ENCODE peak calls at places on chromosomes 5 and 9, in six cellular contexts. H is psoas muscle; O is H1; K is mesenchymal stem cell; L is CD8-positive, alpha-beta memory T cell; D is adrenal gland. G is an unnamed sample.

GRCh38 chr5:129591508-129592160 is 131.5 kb downstream of the ADAMTS19 start:
- DNase-seq in L (no peak), H (no peak), K (no peak), O (no peak), D (no peak), G (no peak)

GRCh38 chr5:115414406-115415142 is 118.1 kb upstream of the CCDC112 start:
- DNase-seq in D (no peak), L (no peak), K (peak; percentile 95), O (no peak), H (peak; percentile 71), G (peak; percentile 50)

GRCh38 chr9:84238652-84239051 is 101.9 kb downstream of the SLC28A3 start:
- DNase-seq in L (no peak), D (no peak), H (no peak), K (no peak), O (no peak), G (no peak)

GRCh38 chr5:78504726-78505431 is 143.7 kb downstream of the LHFPL2 start:
- DNase-seq in L (no peak), K (peak; percentile 98), H (peak; percentile 86), D (peak; percentile 96), O (no peak), G (peak; percentile 72)

GRCh38 chr9:113187935-113188595 is 33.0 kb downstream of the FKBP15 start:
- DNase-seq in L (no peak), K (peak; percentile 96), D (peak; percentile 71), H (peak; percentile 54), O (no peak), G (peak; percentile 28)

GRCh38 chr9:127309715-127310114 is 45.1 kb downstream of the GARNL3 start:
- DNase-seq in L (no peak), D (no peak), H (no peak), K (no peak), O (no peak), G (no peak)

GRCh38 chr9:18606831-18607230 is 132.9 kb downstream of the ADAMTSL1 start:
- DNase-seq in O (peak; percentile 7), L (no peak), D (no peak), H (no peak), K (peak; percentile 5), G (no peak)

GRCh38 chr9:21994526-21994995 is at the start of gene CDKN2B-AS1:
- DNase-seq in L (no peak), O (no peak), H (peak; percentile 41), K (peak; percentile 89), D (peak; percentile 57), G (peak; percentile 49)

GRCh38 chr5:138789771-138790242 is 36.6 kb downstream of the CTNNA1 start:
- DNase-seq in L (no peak), D (peak; percentile 28), K (peak; percentile 56), H (no peak), O (no peak), G (no peak)

GRCh38 chr9:124574944-124575343 is 67.7 kb upstream of the NR5A1 start:
- DNase-seq in K (peak; percentile 96), L (no peak), H (no peak), O (no peak), D (no peak), G (no peak)

GRCh38 chr5:87121315-87122170 is 146.1 kb upstream of the RASA1 start:
- DNase-seq in K (peak; percentile 91), O (no peak), D (peak; percentile 31), H (no peak), L (peak; percentile 42), G (peak; percentile 14)

GRCh38 chr5:127643607-127644006 is 5.3 kb upstream of the CTXN3 start:
- DNase-seq in D (no peak), L (no peak), O (no peak), K (no peak), H (no peak), G (no peak)

GRCh38 chr5:10836991-10837390 is 76.0 kb upstream of the DAP start:
- DNase-seq in L (no peak), O (no peak), K (peak; percentile 35), D (no peak), H (no peak), G (no peak)

GRCh38 chr5:181156758-181157157 is 9.4 kb downstream of the OR2V2 start:
- DNase-seq in D (no peak), H (no peak), L (no peak), K (no peak), O (no peak), G (no peak)

GRCh38 chr9:98808411-98808815 is 943 bp downstream of the GALNT12 start:
- DNase-seq in D (no peak), L (no peak), H (no peak), K (no peak), O (no peak), G (peak; percentile 93)

GRCh38 chr9:137375321-137376058 is 47.5 kb downstream of the EXD3 start:
- DNase-seq in D (no peak), L (no peak), H (no peak), K (no peak), O (no peak), G (no peak)
- H3K4me1 ChIP-seq in D (no peaks in the 10 kb centered on the region), L (no peaks in the 10 kb centered on the region), H (no peaks in the 10 kb centered on the region), K (peaks cover 21% of the 10 kb centered on the region), O (no peaks in the 10 kb centered on the region), G (no peaks in the 10 kb centered on the region)

DNA sequence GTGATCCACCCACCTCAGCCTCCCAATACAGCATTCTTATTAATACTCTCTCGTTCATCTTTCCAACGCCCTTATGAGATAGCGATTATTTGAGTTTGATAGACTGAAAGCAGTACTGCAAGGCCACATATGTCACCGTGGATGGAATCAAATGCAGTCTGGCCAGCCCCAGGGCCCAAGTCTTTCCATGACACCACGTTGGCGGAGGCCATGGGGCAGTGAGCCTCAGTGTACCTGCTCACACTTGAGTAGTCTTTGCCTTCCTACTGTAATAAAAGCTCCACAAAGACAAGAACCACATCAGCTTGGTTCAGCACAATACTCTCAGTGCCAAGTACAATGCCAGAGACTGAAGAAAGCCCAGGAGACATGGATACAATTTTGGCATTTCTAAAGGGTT is 88.5 kb downstream of the TTLL11 start:
- DNase-seq in O (no peak), K (no peak), D (no peak), H (no peak), L (no peak), G (no peak)
- H3K4me1 ChIP-seq in O (no peaks in the 10 kb centered on the region), K (peaks cover 8% of the 10 kb centered on the region), D (peaks cover 5% of the 10 kb centered on the region), H (peaks cover 41% of the 10 kb centered on the region), L (no peaks in the 10 kb centered on the region), G (peaks cover 4% of the 10 kb centered on the region)

GRCh38 chr9:134407123-134407779 is 81.0 kb downstream of the RXRA start:
- DNase-seq in O (no peak), D (peak; percentile 91), L (peak; percentile 74), H (peak; percentile 92), K (peak; percentile 94), G (peak; percentile 89)
- H3K4me1 ChIP-seq in O (no peaks in the 10 kb centered on the region), D (peaks cover 97% of the 10 kb centered on the region), L (peaks cover 52% of the 10 kb centered on the region), H (peaks cover 100% of the 10 kb centered on the region), K (peaks cover 60% of the 10 kb centered on the region), G (peaks cover 72% of the 10 kb centered on the region)

GRCh38 chr9:105281272-105281671 is 36.8 kb downstream of the SLC44A1 start:
- DNase-seq in O (no peak), K (no peak), L (no peak), D (no peak), H (no peak), G (no peak)
- H3K4me1 ChIP-seq in O (peaks cover 11% of the 10 kb centered on the region), K (peaks cover 2% of the 10 kb centered on the region), L (no peaks in the 10 kb centered on the region), D (peaks cover 11% of the 10 kb centered on the region), H (no peaks in the 10 kb centered on the region), G (no peaks in the 10 kb centered on the region)

DNA sequence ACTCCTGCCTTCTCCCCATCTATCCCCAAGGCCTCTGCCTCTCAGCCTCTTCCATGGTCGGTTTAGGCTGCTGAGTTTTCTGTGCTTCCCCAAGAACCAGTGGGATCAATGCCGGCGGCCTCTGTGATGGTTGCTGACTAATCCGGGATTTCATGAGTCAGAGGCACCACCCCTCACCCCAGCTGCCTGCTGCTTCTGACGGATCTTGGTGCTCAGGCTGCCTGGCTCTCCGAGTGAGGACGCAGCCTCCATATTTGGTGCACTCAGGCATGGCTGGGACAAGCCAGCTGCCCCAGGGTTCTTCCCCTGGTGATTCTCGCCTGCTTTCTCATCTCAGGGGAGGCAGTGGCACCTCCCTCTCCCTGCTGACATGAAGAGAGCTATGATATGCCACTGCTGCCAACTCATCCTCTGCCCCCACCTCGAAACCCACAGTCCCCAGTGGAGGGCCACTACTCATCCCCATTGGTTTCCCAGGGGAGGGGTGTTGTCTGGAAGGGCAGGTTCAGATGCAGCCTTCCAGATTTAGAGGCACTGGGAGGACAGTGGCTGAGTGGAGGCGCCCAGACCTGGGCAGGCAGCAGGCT is 3.3 kb upstream of the MAN1B1 start:
- DNase-seq in L (no peak), O (no peak), K (peak; percentile 97), D (peak; percentile 94), H (peak; percentile 75), G (peak; percentile 42)
- H3K4me1 ChIP-seq in L (peaks cover 21% of the 10 kb centered on the region), O (no peaks in the 10 kb centered on the region), K (peaks cover 45% of the 10 kb centered on the region), D (peaks cover 45% of the 10 kb centered on the region), H (peaks cover 8% of the 10 kb centered on the region), G (peaks cover 44% of the 10 kb centered on the region)

GRCh38 chr9:4349841-4350418 is 50.1 kb upstream of the GLIS3 start:
- DNase-seq in K (no peak), H (no peak), D (no peak), O (no peak), L (no peak), G (no peak)
- H3K4me1 ChIP-seq in K (peaks cover 4% of the 10 kb centered on the region), H (no peaks in the 10 kb centered on the region), D (no peaks in the 10 kb centered on the region), O (peaks cover 2% of the 10 kb centered on the region), L (no peaks in the 10 kb centered on the region), G (no peaks in the 10 kb centered on the region)

DNA sequence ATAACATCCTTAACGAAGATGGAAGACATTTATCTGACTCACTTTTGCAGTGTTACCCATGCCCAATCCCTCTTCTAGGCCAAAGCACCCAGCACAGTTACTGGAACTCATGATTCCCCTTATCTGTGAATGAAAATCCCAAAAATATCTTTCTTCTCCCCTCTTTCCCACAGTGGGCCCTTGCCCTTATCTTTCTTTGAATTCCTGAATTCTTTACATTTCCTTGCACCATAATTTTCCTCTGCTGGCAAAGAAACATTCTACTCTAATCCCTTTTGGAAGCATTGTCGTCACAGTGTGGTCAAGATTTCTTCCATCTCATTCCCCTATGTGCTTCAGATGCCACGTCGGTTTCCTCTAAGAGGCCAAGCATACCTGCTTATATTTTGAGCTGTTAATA is 135.9 kb upstream of the LIFR start:
- DNase-seq in D (no peak), K (peak; percentile 27), H (no peak), O (no peak), L (no peak), G (no peak)
- H3K4me1 ChIP-seq in D (no peaks in the 10 kb centered on the region), K (no peaks in the 10 kb centered on the region), H (no peaks in the 10 kb centered on the region), O (no peaks in the 10 kb centered on the region), L (no peaks in the 10 kb centered on the region), G (no peaks in the 10 kb centered on the region)

GRCh38 chr5:65969539-65970393 is 43.4 kb downstream of the ERBIN start:
- DNase-seq in L (no peak), D (no peak), O (no peak), K (no peak), H (no peak), G (no peak)
- H3K4me1 ChIP-seq in L (peaks cover 58% of the 10 kb centered on the region), D (peaks cover 31% of the 10 kb centered on the region), O (no peaks in the 10 kb centered on the region), K (peaks cover 3% of the 10 kb centered on the region), H (peaks cover 79% of the 10 kb centered on the region), G (peaks cover 44% of the 10 kb centered on the region)

GRCh38 chr5:174612686-174613085 is 111.7 kb upstream of the MSX2 start:
- DNase-seq in L (no peak), K (peak; percentile 37), H (peak; percentile 18), O (no peak), D (no peak), G (no peak)
- H3K4me1 ChIP-seq in L (no peaks in the 10 kb centered on the region), K (no peaks in the 10 kb centered on the region), H (no peaks in the 10 kb centered on the region), O (no peaks in the 10 kb centered on the region), D (no peaks in the 10 kb centered on the region), G (no peaks in the 10 kb centered on the region)

G was measured in transverse colon.